ENCODE peak calls at places on chromosomes 3 and 15, in eight cellular contexts. F is H1, E is ovary, D is transverse colon, V is IMR-90, C is body of pancreas, M is endothelial cell of umbilical vein, P is heart left ventricle. K is an unnamed sample.
A peak's percentile ranks its signal among the peaks of the same experiment; 100 is the strongest.

GRCh38 chr15:31571676-31572075 is 245.0 kb downstream of the KLF13 start:
- DNase-seq in P (no peak), C (no peak), F (no peak), D (no peak), M (no peak), V (peak; percentile 21), E (no peak), K (no peak)

GRCh38 chr3:15744176-15744575 is 53.6 kb downstream of the ANKRD28 start:
- DNase-seq in P (no peak), M (no peak), C (no peak), E (no peak), V (no peak), F (no peak), D (no peak), K (no peak)

GRCh38 chr3:117400303-117400702 is 690.7 kb downstream of the TUSC7 start:
- DNase-seq in E (no peak), C (no peak), V (no peak), M (no peak), P (no peak), F (no peak), D (no peak), K (no peak)

GRCh38 chr3:38397320-38397719 is 50.7 kb downstream of the XYLB start:
- DNase-seq in F (peak; percentile 74), P (peak; percentile 33), V (peak; percentile 47), E (no peak), M (peak; percentile 38), C (no peak), D (no peak), K (no peak)

GRCh38 chr15:96290679-96291078 is 39.8 kb upstream of the NR2F2 start:
- DNase-seq in D (no peak), F (no peak), E (no peak), M (no peak), P (no peak), V (no peak), C (no peak), K (no peak)

GRCh38 chr3:174431717-174432116 is 427.4 kb upstream of the NAALADL2 start:
- DNase-seq in E (no peak), P (no peak), F (no peak), V (peak; percentile 52), D (no peak), M (no peak), C (no peak), K (no peak)

GRCh38 chr3:99634881-99635280 is 3.5 kb upstream of the COL8A1 start:
- DNase-seq in E (no peak), V (peak; percentile 43), F (no peak), P (no peak), M (no peak), D (no peak), C (no peak), K (no peak)

GRCh38 chr3:180959691-180960090 is 29.8 kb downstream of the DNAJC19 start:
- DNase-seq in D (no peak), F (no peak), E (no peak), C (no peak), P (no peak), V (no peak), M (no peak), K (no peak)

GRCh38 chr15:45333550-45333949 is 44.8 kb downstream of the GATM start:
- DNase-seq in D (peak; percentile 34), E (peak; percentile 55), C (peak; percentile 56), F (no peak), V (peak; percentile 17), P (peak; percentile 90), M (no peak), K (no peak)

GRCh38 chr3:33277193-33277882 is at the start of gene FBXL2:
- DNase-seq in C (peak; percentile 76), V (peak; percentile 49), M (peak; percentile 73), F (peak; percentile 95), D (peak; percentile 24), E (peak; percentile 39), P (peak; percentile 79), K (no peak)

GRCh38 chr15:50358805-50359204 is 3.8 kb upstream of the GABPB1 start:
- DNase-seq in M (peak; percentile 41), P (no peak), V (peak; percentile 59), E (no peak), D (peak; percentile 16), C (no peak), F (no peak), K (peak; percentile 68)

GRCh38 chr15:31412824-31413223 is 86.2 kb downstream of the KLF13 start:
- DNase-seq in D (no peak), E (no peak), V (no peak), C (no peak), F (no peak), M (no peak), P (no peak), K (no peak)

GRCh38 chr3:96831175-96831574 is 16.8 kb downstream of the EPHA6 start:
- DNase-seq in E (no peak), P (no peak), M (no peak), F (no peak), C (no peak), V (no peak), D (no peak), K (no peak)

GRCh38 chr15:70259640-70260066 is 161.9 kb upstream of the TLE3 start:
- DNase-seq in D (no peak), C (no peak), F (no peak), E (no peak), M (no peak), V (no peak), P (no peak), K (peak; percentile 52)

GRCh38 chr3:4971838-4972237 is 7.4 kb upstream of the BHLHE40 start:
- DNase-seq in P (no peak), V (no peak), C (no peak), D (no peak), M (no peak), F (no peak), E (no peak), K (no peak)

GRCh38 chr3:30661107-30661873 is 54.9 kb downstream of the TGFBR2 start:
- DNase-seq in V (no peak), M (no peak), C (no peak), P (no peak), E (no peak), D (no peak), F (no peak), K (no peak)

GRCh38 chr15:77825143-77825542 is 192.4 kb upstream of the LINGO1 start:
- DNase-seq in P (no peak), V (no peak), C (no peak), E (no peak), D (no peak), F (no peak), M (no peak), K (peak; percentile 31)

GRCh38 chr15:63198752-63199250 is 9.4 kb downstream of the RAB8B start:
- DNase-seq in E (no peak), F (no peak), P (no peak), D (no peak), C (no peak), M (no peak), V (peak; percentile 69), K (no peak)

GRCh38 chr3:138114988-138115971 is at the start of gene DZIP1L:
- DNase-seq in C (peak; percentile 80), P (peak; percentile 77), E (peak; percentile 67), D (peak; percentile 37), M (peak; percentile 61), F (peak; percentile 84), V (peak; percentile 70), K (peak; percentile 62)

GRCh38 chr3:113287818-113288648 is 76.7 kb downstream of the BOC start:
- DNase-seq in D (peak; percentile 53), E (peak; percentile 58), C (peak; percentile 62), F (peak; percentile 83), M (peak; percentile 75), V (peak; percentile 72), P (no peak), K (peak; percentile 43)

GRCh38 chr3:23873941-23874340 is 42.8 kb downstream of the NKIRAS1 start:
- DNase-seq in D (no peak), P (no peak), F (no peak), M (peak; percentile 55), V (peak; percentile 50), E (no peak), C (no peak), K (no peak)

GRCh38 chr3:122103821-122104514 is 48.8 kb downstream of the CD86 start:
- DNase-seq in P (no peak), V (no peak), C (no peak), M (no peak), F (no peak), E (no peak), D (no peak), K (no peak)

GRCh38 chr3:110697961-110698360 is 373.7 kb upstream of the NECTIN3 start:
- DNase-seq in F (no peak), P (no peak), E (no peak), C (no peak), M (peak; percentile 64), V (peak; percentile 53), D (no peak), K (no peak)

GRCh38 chr15:70269331-70269911 is 171.7 kb upstream of the TLE3 start:
- DNase-seq in C (no peak), P (no peak), E (no peak), M (no peak), F (no peak), V (no peak), D (no peak), K (no peak)

GRCh38 chr3:43855674-43856299 is 165.0 kb downstream of the ABHD5 start:
- DNase-seq in P (peak; percentile 58), V (peak; percentile 56), F (peak; percentile 84), D (peak; percentile 70), E (peak; percentile 28), M (peak; percentile 52), C (peak; percentile 63), K (peak; percentile 77)

DNA sequence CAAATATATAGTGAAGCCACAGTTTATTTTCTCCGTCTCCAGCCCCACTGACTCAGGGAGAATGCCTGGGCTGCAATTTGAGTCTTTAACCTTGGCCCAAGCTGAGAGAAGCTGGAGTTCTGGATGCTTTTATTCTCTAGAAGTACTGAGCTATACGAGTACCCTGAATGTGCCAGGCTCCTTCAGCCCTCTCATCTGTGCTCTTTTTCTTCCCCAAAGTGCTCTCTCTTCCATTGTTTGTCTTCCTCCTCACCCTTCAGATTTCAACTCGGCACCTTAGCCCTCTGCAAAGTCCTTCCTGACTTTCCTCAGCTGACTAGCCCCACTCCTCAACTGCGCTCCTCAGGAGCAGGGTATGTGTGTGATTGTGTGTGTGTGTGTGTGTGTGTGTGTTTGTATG is 75.6 kb upstream of the AGBL1 start:
- DNase-seq in V (no peak), E (no peak), M (no peak), P (no peak), C (no peak), F (no peak), D (no peak), K (no peak)
- H3K4me3 ChIP-seq in V (no peak overlapping the region), E (no peak overlapping the region), M (no peak overlapping the region), P (no peak overlapping the region), C (no peak overlapping the region), F (no peak overlapping the region), D (no peak overlapping the region), K (no peak overlapping the region)

GRCh38 chr3:10511809-10512494 is 6.6 kb upstream of the ATP2B2 start:
- DNase-seq in P (peak; percentile 10), C (no peak), V (peak; percentile 67), M (no peak), F (no peak), E (no peak), D (no peak), K (no peak)
- TF ChIP-seq POLR2A in P (no peak), C (no peak), V (no peak), M (no peak), F (no peak), E (no peak), D (no peak), K (no peak)

GRCh38 chr15:40769310-40770146 is at the start of gene C15orf62:
- DNase-seq in V (peak; percentile 31), F (no peak), C (peak; percentile 55), E (no peak), P (no peak), D (peak; percentile 66), M (peak; percentile 65), K (peak; percentile 83)
- H3K4me1 ChIP-seq in V (peaks cover 18% of the 10 kb centered on the region), F (peaks cover 11% of the 10 kb centered on the region), C (peaks cover 14% of the 10 kb centered on the region), E (peaks cover 4% of the 10 kb centered on the region), P (no peaks in the 10 kb centered on the region), D (peaks cover 46% of the 10 kb centered on the region), M (peaks cover 29% of the 10 kb centered on the region), K (peaks cover 25% of the 10 kb centered on the region)

GRCh38 chr3:51985063-51985462 is 1.7 kb downstream of the ACY1 start:
- DNase-seq in P (no peak), F (no peak), E (no peak), D (no peak), M (no peak), C (no peak), V (no peak), K (no peak)
- H3K4me3 ChIP-seq in P (no peak overlapping the region), F (no peak overlapping the region), E (no peak overlapping the region), D (no peak overlapping the region), M (no peak overlapping the region), C (no peak overlapping the region), V (no peak overlapping the region), K (no peak overlapping the region)

K was measured in Peyer's patch.